ENCODE peak calls at places on chromosomes 2 and 18, in six cellular contexts. H is GM23248; P is effector memory CD4-positive, alpha-beta T cell; E is breast epithelium; G is right atrium auricular region; J is fibroblast of lung. I is an unnamed sample. For H3K4me1, the result is how much of the 10 kb centered on the place peaks cover.

GRCh38 chr18:23433360-23433759 is 19.7 kb upstream of the RIOK3 start:
- DNase-seq in H (peak), P (no peak), E (no peak), J (peak), G (no peak), I (no peak)

GRCh38 chr18:5998907-5999306 is 103.6 kb upstream of the TMEM200C start:
- DNase-seq in P (no peak), J (no peak), H (no peak), G (no peak), E (no peak), I (no peak)

GRCh38 chr2:72027426-72028161 is 120.1 kb downstream of the CYP26B1 start:
- DNase-seq in J (no peak), E (no peak), H (peak), P (no peak), G (peak), I (no peak)

GRCh38 chr2:177893880-177894279 is 178.7 kb downstream of the PDE11A start:
- DNase-seq in E (no peak), P (no peak), G (no peak), J (no peak), H (no peak), I (no peak)

GRCh38 chr2:81247648-81248047 is 943.1 kb upstream of the LRRTM1 start:
- DNase-seq in H (no peak), G (no peak), E (no peak), P (no peak), J (no peak), I (no peak)

GRCh38 chr2:45279356-45279755 is 270.1 kb upstream of the SIX2 start:
- DNase-seq in H (no peak), G (no peak), P (no peak), J (peak), E (no peak), I (no peak)

GRCh38 chr2:16628316-16628715 is 37.3 kb downstream of the CYRIA start:
- DNase-seq in H (no peak), E (no peak), G (no peak), J (no peak), P (no peak), I (no peak)

GRCh38 chr2:181785677-181786344 is 105.5 kb upstream of the NEUROD1 start:
- DNase-seq in H (peak), E (no peak), G (no peak), P (no peak), J (peak), I (no peak)

GRCh38 chr2:107681946-107682345 is 144.7 kb upstream of the RGPD4 start:
- DNase-seq in E (no peak), H (no peak), P (no peak), J (no peak), G (no peak), I (no peak)

GRCh38 chr2:164974221-164974620 is 18.9 kb upstream of the SLC38A11 start:
- DNase-seq in P (no peak), H (no peak), G (no peak), E (no peak), J (no peak), I (no peak)

GRCh38 chr2:33511141-33511540 is 34.7 kb downstream of the RASGRP3 start:
- DNase-seq in J (peak), G (no peak), H (no peak), P (no peak), E (no peak), I (no peak)

GRCh38 chr2:55839182-55839819 is 84.3 kb downstream of the EFEMP1 start:
- DNase-seq in J (peak), P (no peak), G (no peak), H (no peak), E (no peak), I (no peak)

GRCh38 chr2:44768438-44769236 is 172.9 kb upstream of the SIX3 start:
- DNase-seq in J (no peak), H (no peak), G (no peak), P (no peak), E (no peak), I (no peak)

GRCh38 chr2:45919711-45920111 is 268.2 kb downstream of the PRKCE start:
- DNase-seq in H (no peak), E (no peak), G (no peak), P (no peak), J (no peak), I (no peak)

GRCh38 chr18:38931754-38932050 is 1366.1 kb upstream of the CELF4 start:
- DNase-seq in P (no peak), E (no peak), J (no peak), G (no peak), H (no peak), I (no peak)

GRCh38 chr2:149492923-149493322 is 94.7 kb downstream of the MMADHC start:
- DNase-seq in J (no peak), E (no peak), G (no peak), H (no peak), P (no peak), I (no peak)

GRCh38 chr2:18178736-18179349 is 300.4 kb downstream of the KCNS3 start:
- DNase-seq in G (no peak), P (no peak), E (no peak), H (peak), J (peak), I (no peak)

GRCh38 chr18:76989647-76990190 is 142.9 kb downstream of the MBP start:
- DNase-seq in G (no peak), E (no peak), J (no peak), H (no peak), P (no peak), I (no peak)

GRCh38 chr18:26017929-26018328 is 72.5 kb downstream of the SS18 start:
- DNase-seq in P (no peak), J (peak), H (peak), E (no peak), G (no peak), I (no peak)

DNA sequence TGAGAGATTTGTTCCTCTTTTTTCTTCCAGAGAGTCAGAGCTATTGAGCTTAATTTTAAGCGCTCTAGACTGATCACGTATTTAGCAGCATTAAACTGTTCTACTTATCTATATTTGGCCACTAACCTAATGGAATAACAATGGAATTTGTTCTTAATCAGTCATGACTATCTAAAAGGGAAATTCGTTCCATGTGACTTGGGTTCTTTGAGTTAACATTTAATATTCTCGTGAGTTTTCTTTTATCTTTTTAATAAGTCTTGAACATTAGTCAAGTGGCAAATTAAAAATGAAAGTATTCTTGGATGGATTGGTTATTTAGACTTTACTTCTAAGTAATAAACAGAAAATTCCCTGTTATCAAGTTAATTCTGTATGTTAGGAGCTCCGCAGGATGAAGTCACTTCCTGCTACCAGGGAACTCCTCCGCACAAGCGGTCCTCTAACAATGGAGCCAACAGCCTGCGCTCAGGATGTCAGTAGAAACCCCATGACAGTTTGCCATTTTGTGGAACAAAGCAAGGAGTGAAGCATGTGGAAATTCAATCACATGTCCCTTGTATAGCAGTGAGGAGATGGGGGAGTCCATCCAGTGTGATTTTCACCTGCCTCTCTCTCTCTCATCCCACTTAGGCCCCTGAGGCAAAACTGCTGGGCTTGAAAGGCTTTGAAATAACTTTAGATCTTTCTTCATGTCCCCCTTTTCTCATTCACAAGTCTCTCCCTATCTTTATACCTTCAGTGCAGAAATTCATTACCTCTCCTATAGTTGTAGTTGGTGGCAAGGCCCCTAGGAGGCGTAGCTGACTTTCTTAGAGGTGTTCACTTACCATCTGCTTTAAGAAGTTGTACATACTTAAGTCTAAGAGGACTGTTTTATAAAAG is 138.1 kb downstream of the WDR7 start:
- DNase-seq in J (peak), H (peak), E (no peak), G (peak), P (no peak), I (no peak)
- H3K27ac ChIP-seq in J (no peak), H (no peak), E (no peak), G (peak), P (no peak), I (no peak)

GRCh38 chr2:233386382-233387041 is 32.2 kb downstream of the DGKD start:
- DNase-seq in H (peak), G (no peak), J (peak), E (no peak), P (no peak), I (no peak)
- H3K4me1 ChIP-seq in H (under half), G (under half), J (under half), E (under half), P (under half), I (under half)

GRCh38 chr2:100212820-100213219 is 70.4 kb upstream of the AFF3 start:
- DNase-seq in H (no peak), J (no peak), E (no peak), P (no peak), G (no peak), I (no peak)

GRCh38 chr2:100213595-100213994 is 71.2 kb upstream of the AFF3 start:
- DNase-seq in E (no peak), H (no peak), J (no peak), G (no peak), P (no peak), I (no peak)

GRCh38 chr2:100216015-100216414 is 73.6 kb upstream of the AFF3 start:
- DNase-seq in G (no peak), E (no peak), H (no peak), J (no peak), P (no peak), I (no peak)

GRCh38 chr2:100215375-100215774 is 73.0 kb upstream of the AFF3 start:
- DNase-seq in G (no peak), E (no peak), P (no peak), J (no peak), H (no peak), I (no peak)

GRCh38 chr2:100214265-100214961 is 72.0 kb upstream of the AFF3 start:
- DNase-seq in J (no peak), G (no peak), E (no peak), H (no peak), P (no peak), I (no peak)
- H3K27ac ChIP-seq in J (no peak), G (peak), E (peak), H (no peak), P (no peak), I (peak)

GRCh38 chr2:85258194-85258605 is 69.6 kb downstream of the TGOLN2 start:
- DNase-seq in P (no peak), H (no peak), J (no peak), G (no peak), E (no peak), I (no peak)

GRCh38 chr2:85259101-85259590 is 68.6 kb downstream of the TGOLN2 start:
- DNase-seq in H (peak), E (no peak), G (no peak), J (peak), P (no peak), I (no peak)

GRCh38 chr2:85255813-85256581 is 71.8 kb downstream of the TGOLN2 start:
- DNase-seq in P (no peak), J (peak), G (no peak), E (no peak), H (peak), I (no peak)

GRCh38 chr2:85255456-85255812 is 72.4 kb downstream of the TGOLN2 start:
- DNase-seq in J (no peak), P (no peak), G (no peak), E (no peak), H (no peak), I (no peak)

GRCh38 chr2:85257359-85258193 is 70.2 kb downstream of the TGOLN2 start:
- DNase-seq in G (no peak), J (no peak), E (no peak), P (no peak), H (peak), I (no peak)
- H3K4me1 ChIP-seq in G (under half), J (under half), E (under half), P (under half), H (under half), I (under half)

GRCh38 chr2:224008702-224009261 is 30.3 kb downstream of the SERPINE2 start:
- DNase-seq in G (no peak), E (no peak), J (no peak), P (no peak), H (peak), I (no peak)

GRCh38 chr2:224009605-224010330 is 29.3 kb downstream of the SERPINE2 start:
- DNase-seq in E (no peak), J (peak), H (peak), G (no peak), P (no peak), I (no peak)

GRCh38 chr2:224014336-224014735 is 24.8 kb downstream of the SERPINE2 start:
- DNase-seq in G (no peak), P (no peak), H (no peak), J (no peak), E (no peak), I (no peak)

GRCh38 chr2:224016963-224017362 is 22.1 kb downstream of the SERPINE2 start:
- DNase-seq in G (no peak), J (no peak), E (no peak), H (no peak), P (no peak), I (no peak)

DNA sequence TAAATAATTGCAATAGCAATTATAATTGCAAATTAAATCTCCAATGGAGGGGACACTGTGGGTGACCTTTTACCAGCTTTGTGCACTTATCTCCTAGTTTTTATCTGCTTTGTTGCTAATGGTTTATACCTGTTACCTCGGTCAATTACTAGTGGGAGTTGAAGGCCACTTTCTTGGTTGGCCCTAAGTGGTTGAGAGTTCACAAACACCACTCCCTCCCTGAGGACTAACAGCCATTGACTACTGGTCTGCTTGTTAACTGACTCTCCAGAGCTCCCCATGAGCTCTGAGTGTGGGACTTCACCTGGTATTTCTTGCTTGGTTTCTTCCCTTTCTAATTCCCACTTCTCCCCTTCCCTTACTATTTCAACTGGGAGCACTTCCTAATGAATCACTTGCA is 27.2 kb downstream of the SERPINE2 start:
- DNase-seq in G (no peak), J (no peak), H (no peak), P (no peak), E (no peak), I (no peak)
- H3K27ac ChIP-seq in G (no peak), J (no peak), H (no peak), P (no peak), E (no peak), I (no peak)

GRCh38 chr18:1751249-1751648 is 820.1 kb downstream of the METTL4 start:
- DNase-seq in P (no peak), J (no peak), E (no peak), G (no peak), H (no peak), I (no peak)
- H3K4me1 ChIP-seq in P (under half), J (under half), E (under half), G (under half), H (under half), I (under half)

GRCh38 chr2:73937899-73938298 is 11.2 kb downstream of the DGUOK start:
- DNase-seq in E (no peak), P (no peak), G (no peak), H (peak), J (no peak), I (no peak)
- H3K27ac ChIP-seq in E (no peak), P (no peak), G (no peak), H (no peak), J (peak), I (no peak)

GRCh38 chr2:10279946-10280463 is 22.7 kb upstream of the HPCAL1 start:
- DNase-seq in P (no peak), H (no peak), J (no peak), G (no peak), E (no peak), I (no peak)
- H3K4me1 ChIP-seq in P (under half), H (under half), J (under half), G (under half), E (under half), I (under half)

GRCh38 chr18:50311573-50312106 is 24.1 kb upstream of the CXXC1 start:
- DNase-seq in J (no peak), E (no peak), H (no peak), P (no peak), G (no peak), I (no peak)

GRCh38 chr18:50310080-50310479 is 22.6 kb upstream of the CXXC1 start:
- DNase-seq in P (no peak), H (no peak), E (no peak), G (no peak), J (no peak), I (no peak)

GRCh38 chr18:50307400-50307737 is 19.9 kb upstream of the CXXC1 start:
- DNase-seq in E (no peak), P (no peak), H (no peak), G (no peak), J (no peak), I (no peak)

GRCh38 chr18:50306944-50307343 is 19.5 kb upstream of the CXXC1 start:
- DNase-seq in E (no peak), P (no peak), J (peak), H (peak), G (no peak), I (no peak)

DNA sequence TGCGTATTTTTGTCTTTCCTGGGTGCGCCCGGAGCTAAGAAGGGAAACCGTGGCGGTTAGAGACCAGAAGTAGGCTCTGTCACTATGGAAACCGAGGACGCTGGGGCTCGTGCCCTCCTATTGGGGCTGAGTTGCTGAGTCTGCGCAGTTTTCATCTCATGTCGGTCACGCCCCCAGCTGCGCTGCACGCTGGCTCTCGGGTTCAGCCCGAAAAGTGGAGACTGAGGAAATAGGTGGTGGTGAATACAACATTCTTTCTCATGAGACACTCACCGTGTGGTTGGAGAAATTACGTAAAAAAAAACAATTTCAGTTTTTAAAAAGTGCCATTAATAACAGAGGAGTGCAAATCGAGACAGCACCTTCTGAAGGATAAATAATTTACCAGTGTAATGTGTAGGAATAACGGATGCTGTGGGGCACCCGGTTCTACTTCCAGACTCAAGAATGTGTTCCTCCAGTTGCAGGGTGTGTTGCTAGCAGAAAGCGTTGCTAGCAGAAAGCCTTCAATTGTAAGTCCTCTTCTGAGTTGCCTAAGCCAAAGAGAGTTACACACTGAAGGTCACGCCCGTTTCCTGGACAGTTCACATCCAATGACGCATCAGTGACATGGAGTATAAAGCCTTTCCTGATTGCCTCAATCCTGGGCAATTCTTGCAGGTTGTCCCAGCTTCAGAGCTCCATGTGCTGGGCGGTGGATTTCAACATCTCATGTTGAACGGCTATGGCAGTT is 20.4 kb upstream of the CXXC1 start:
- DNase-seq in P (peak), G (peak), J (peak), E (peak), H (peak), I (peak)
- H3K27ac ChIP-seq in P (no peak), G (peak), J (no peak), E (peak), H (peak), I (no peak)

DNA sequence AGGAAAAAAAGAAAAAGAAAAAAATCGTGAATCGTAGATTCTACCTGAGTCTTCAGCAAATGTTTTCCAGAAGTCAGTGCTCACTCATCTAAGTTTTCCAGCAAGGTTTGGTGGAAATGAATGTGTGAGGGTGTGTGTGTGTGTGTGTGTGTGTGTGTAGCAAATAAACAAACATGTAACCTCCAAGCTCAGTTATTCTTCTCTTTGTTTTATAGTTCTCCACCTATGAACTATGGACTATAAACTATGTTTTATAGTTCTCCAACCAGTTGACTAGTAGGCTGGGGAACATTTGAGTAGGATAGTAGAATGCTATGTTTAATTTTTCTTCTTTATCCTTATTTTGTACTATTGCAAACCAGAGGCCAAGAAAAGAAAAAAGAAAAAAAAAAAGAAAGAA is 44.5 kb upstream of the SERPINE2 start:
- DNase-seq in H (no peak), P (no peak), E (no peak), J (no peak), G (no peak), I (no peak)
- H3K4me1 ChIP-seq in H (under half), P (under half), E (under half), J (under half), G (under half), I (under half)